ENCODE peak calls at places on chromosomes 3 and 15, in five cellular contexts. T is KBM-7; C is HFFc6; E is stimulated activated CD4-positive, alpha-beta T cell treated with anti-CD3 and anti-CD28 coated beads, Interleukin-2, amount 100 ng/mL, for 48 hours; X is sciatic nerve. Y is an unnamed sample.

GRCh38 chr3:52983336-52983807 is 62.5 kb downstream of the SFMBT1 start:
- DNase-seq in E (peak; percentile 41), C (no peak), T (peak; percentile 94), X (no peak), Y (no peak)

GRCh38 chr3:157111578-157111977 is 48.4 kb downstream of the CCNL1 start:
- DNase-seq in T (no peak), X (no peak), C (no peak), E (no peak), Y (no peak)

GRCh38 chr3:158094235-158094916 is 11.8 kb downstream of the SHOX2 start:
- DNase-seq in C (no peak), T (no peak), E (no peak), X (peak; percentile 69), Y (no peak)

GRCh38 chr15:55791576-55792400 is 48.8 kb upstream of the PRTG start:
- DNase-seq in T (no peak), C (peak; percentile 30), E (no peak), X (no peak), Y (no peak)

GRCh38 chr15:35092311-35092710 is 7.2 kb upstream of the NANOGP8 start:
- DNase-seq in C (no peak), E (no peak), T (no peak), X (no peak), Y (no peak)

GRCh38 chr3:111069974-111070751 is 1.5 kb upstream of the NECTIN3 start:
- DNase-seq in C (no peak), E (no peak), X (no peak), T (no peak), Y (no peak)

GRCh38 chr15:60740787-60741354 is 261.9 kb upstream of the ICE2 start:
- DNase-seq in C (no peak), X (no peak), E (no peak), T (no peak), Y (no peak)

GRCh38 chr3:114418724-114419543 is 125.1 kb downstream of the TIGIT start:
- DNase-seq in C (peak; percentile 81), E (no peak), X (no peak), T (peak; percentile 71), Y (peak; percentile 42)

GRCh38 chr3:10682692-10683091 is 133.3 kb upstream of the SLC6A11 start:
- DNase-seq in T (no peak), C (no peak), X (no peak), E (no peak), Y (no peak)

GRCh38 chr3:186172353-186172752 is 63.5 kb upstream of the ETV5 start:
- DNase-seq in E (no peak), X (no peak), C (no peak), T (no peak), Y (no peak)

GRCh38 chr3:98768961-98769360 is 5.8 kb downstream of the ST3GAL6 start:
- DNase-seq in C (no peak), E (no peak), X (no peak), T (no peak), Y (no peak)

GRCh38 chr3:57838627-57839026 is 82.5 kb downstream of the SLMAP start:
- DNase-seq in X (no peak), C (no peak), T (no peak), E (no peak), Y (no peak)

GRCh38 chr3:147361671-147362420 is 44.5 kb downstream of the ZIC4 start:
- DNase-seq in X (no peak), E (peak; percentile 40), C (no peak), T (peak; percentile 54), Y (no peak)

GRCh38 chr3:44419159-44419922 is 58.1 kb downstream of the ZNF445 start:
- DNase-seq in E (no peak), X (no peak), T (no peak), C (no peak), Y (no peak)

GRCh38 chr3:50525987-50526386 is 22.6 kb upstream of the CACNA2D2 start:
- DNase-seq in T (peak; percentile 61), E (peak; percentile 65), X (no peak), C (peak; percentile 21), Y (no peak)

GRCh38 chr3:99783009-99783573 is 34.6 kb upstream of the CMSS1 start:
- DNase-seq in T (no peak), E (no peak), X (no peak), C (peak; percentile 91), Y (no peak)

GRCh38 chr15:28912422-28912821 is 26.6 kb downstream of the APBA2 start:
- DNase-seq in X (peak; percentile 26), T (no peak), E (no peak), C (no peak), Y (no peak)

GRCh38 chr15:69757186-69757585 is 304.6 kb downstream of the RPLP1 start:
- DNase-seq in C (no peak), E (peak; percentile 62), T (no peak), X (no peak), Y (no peak)

GRCh38 chr3:63809607-63810006 is 9.5 kb upstream of the C3orf49 start:
- DNase-seq in X (no peak), C (peak; percentile 90), T (no peak), E (no peak), Y (no peak)

GRCh38 chr3:194756460-194757355 is 71.0 kb downstream of the FAM43A start:
- DNase-seq in C (no peak), X (no peak), T (no peak), E (no peak), Y (no peak)

GRCh38 chr3:17412950-17413530 is 329.4 kb downstream of the TBC1D5 start:
- DNase-seq in C (peak; percentile 45), X (no peak), T (peak; percentile 71), E (no peak), Y (peak; percentile 53)